ENCODE peak calls at places on chromosomes 3 and 15, in nine cellular contexts. Q is GM23248, N is Caco-2, M is body of pancreas, L is neuronal stem cell, V is PC-3, B is testis, P is SJSA1, R is mesenchymal stem cell. Z is an unnamed sample. For H3K36me3 and H3K27me3, the result is how much of the 10 kb centered on the place peaks cover.

GRCh38 chr3:120302361-120302760 is 17.3 kb upstream of the GPR156 start:
- DNase-seq in Q (peak), P (no peak), B (no peak), R (no peak), L (no peak), N (no peak), V (no peak), M (no peak), Z (no peak)

GRCh38 chr3:188187055-188187454 is 33.1 kb downstream of the LPP start:
- DNase-seq in L (no peak), Q (no peak), N (no peak), P (no peak), M (peak), B (no peak), R (no peak), V (peak), Z (no peak)

GRCh38 chr15:101252836-101253235 is 988 bp upstream of the CHSY1 start:
- DNase-seq in P (no peak), L (no peak), Q (peak), M (no peak), N (no peak), B (no peak), R (no peak), V (peak), Z (no peak)

GRCh38 chr3:51514210-51514609 is 14.4 kb upstream of the DCAF1 start:
- DNase-seq in P (no peak), M (no peak), Q (no peak), R (no peak), V (no peak), B (no peak), N (no peak), L (no peak), Z (no peak)

GRCh38 chr15:100001405-100001804 is 268.2 kb upstream of the LYSMD4 start:
- DNase-seq in V (no peak), N (no peak), M (no peak), R (no peak), B (no peak), Q (no peak), L (no peak), P (no peak), Z (no peak)

GRCh38 chr3:187293977-187294376 is 2.4 kb upstream of the MASP1 start:
- DNase-seq in V (no peak), R (no peak), M (no peak), B (no peak), P (no peak), Q (peak), L (no peak), N (no peak), Z (no peak)

GRCh38 chr3:183812746-183813445 is 12.5 kb downstream of the MAP6D1 start:
- DNase-seq in B (no peak), V (no peak), R (no peak), Q (no peak), N (no peak), L (no peak), M (no peak), P (no peak), Z (no peak)

GRCh38 chr15:72229947-72230196 is 1.1 kb downstream of the PKM start:
- DNase-seq in V (no peak), P (no peak), Q (no peak), L (no peak), B (no peak), N (no peak), M (no peak), R (no peak), Z (no peak)

GRCh38 chr15:65196637-65197336 is 11.6 kb upstream of the CLPX start:
- DNase-seq in L (no peak), N (no peak), Q (no peak), R (no peak), P (no peak), V (no peak), B (no peak), M (no peak), Z (no peak)

GRCh38 chr15:85692873-85693272 is 101.9 kb downstream of the KLHL25 start:
- DNase-seq in V (no peak), N (no peak), P (no peak), L (no peak), R (no peak), B (no peak), Q (no peak), M (no peak), Z (no peak)

GRCh38 chr3:99502871-99503270 is 135.5 kb upstream of the COL8A1 start:
- DNase-seq in V (peak), P (no peak), L (no peak), B (no peak), R (no peak), Q (peak), M (no peak), N (no peak), Z (no peak)

GRCh38 chr15:92803852-92804609 is 96.1 kb upstream of the CHD2 start:
- DNase-seq in L (no peak), P (peak), B (peak), M (peak), V (peak), N (peak), Q (peak), R (peak), Z (no peak)

GRCh38 chr15:69973102-69973714 is 124.5 kb downstream of the TLE3 start:
- DNase-seq in Q (peak), N (no peak), L (no peak), M (peak), V (peak), B (no peak), P (peak), R (peak), Z (no peak)

GRCh38 chr15:99090011-99090699 is 14.7 kb upstream of the SYNM start:
- DNase-seq in Q (no peak), V (no peak), B (no peak), L (no peak), R (no peak), P (no peak), N (no peak), M (no peak), Z (no peak)

GRCh38 chr3:151918253-151919029 is 45.0 kb downstream of the SUCNR1 start:
- DNase-seq in Q (peak), R (peak), L (no peak), V (peak), P (peak), M (no peak), B (no peak), N (no peak), Z (peak)

GRCh38 chr15:100885116-100885515 is 5.5 kb downstream of the ALDH1A3 start:
- DNase-seq in V (no peak), Q (no peak), N (no peak), L (no peak), M (no peak), R (no peak), P (no peak), B (no peak), Z (no peak)

GRCh38 chr3:138845071-138845685 is 10.4 kb upstream of the PIK3CB start:
- DNase-seq in B (no peak), N (no peak), R (no peak), M (no peak), Q (no peak), P (no peak), V (no peak), L (no peak), Z (peak)

GRCh38 chr15:66293419-66294156 is at the start of gene DIS3L:
- DNase-seq in M (peak), P (peak), B (peak), Q (peak), V (peak), N (peak), R (peak), L (peak), Z (peak)

GRCh38 chr3:129606522-129607390 is at the start of gene PLXND1:
- DNase-seq in N (peak), Q (peak), B (peak), M (peak), V (peak), R (peak), L (no peak), P (peak), Z (peak)

GRCh38 chr3:69082805-69083204 is 1.9 kb upstream of the ARL6IP5 start:
- DNase-seq in B (peak), M (peak), Q (peak), R (peak), V (no peak), L (no peak), P (peak), N (no peak), Z (no peak)

GRCh38 chr15:34890424-34890823 is 79.1 kb downstream of the AQR start:
- DNase-seq in P (peak), M (no peak), L (no peak), N (no peak), B (no peak), V (no peak), R (no peak), Q (peak), Z (no peak)

GRCh38 chr15:34889486-34889885 is 80.1 kb downstream of the AQR start:
- DNase-seq in L (no peak), N (no peak), V (no peak), R (peak), M (no peak), B (no peak), P (peak), Q (peak), Z (no peak)

GRCh38 chr15:34896183-34896582 is 73.4 kb downstream of the AQR start:
- DNase-seq in B (no peak), M (no peak), Q (no peak), N (no peak), P (no peak), R (no peak), L (no peak), V (no peak), Z (no peak)

GRCh38 chr15:34893967-34894366 is 75.6 kb downstream of the AQR start:
- DNase-seq in B (no peak), Q (no peak), V (no peak), L (no peak), P (no peak), R (no peak), N (no peak), M (no peak), Z (no peak)

GRCh38 chr15:34892963-34893591 is 76.5 kb downstream of the AQR start:
- DNase-seq in V (no peak), R (no peak), Q (no peak), P (no peak), B (no peak), M (no peak), L (no peak), N (no peak), Z (no peak)
- H3K36me3 ChIP-seq in V (half or more), R (half or more), Q (half or more), P (half or more), B (under half), M (under half), L (under half), N (under half), Z (under half)

DNA sequence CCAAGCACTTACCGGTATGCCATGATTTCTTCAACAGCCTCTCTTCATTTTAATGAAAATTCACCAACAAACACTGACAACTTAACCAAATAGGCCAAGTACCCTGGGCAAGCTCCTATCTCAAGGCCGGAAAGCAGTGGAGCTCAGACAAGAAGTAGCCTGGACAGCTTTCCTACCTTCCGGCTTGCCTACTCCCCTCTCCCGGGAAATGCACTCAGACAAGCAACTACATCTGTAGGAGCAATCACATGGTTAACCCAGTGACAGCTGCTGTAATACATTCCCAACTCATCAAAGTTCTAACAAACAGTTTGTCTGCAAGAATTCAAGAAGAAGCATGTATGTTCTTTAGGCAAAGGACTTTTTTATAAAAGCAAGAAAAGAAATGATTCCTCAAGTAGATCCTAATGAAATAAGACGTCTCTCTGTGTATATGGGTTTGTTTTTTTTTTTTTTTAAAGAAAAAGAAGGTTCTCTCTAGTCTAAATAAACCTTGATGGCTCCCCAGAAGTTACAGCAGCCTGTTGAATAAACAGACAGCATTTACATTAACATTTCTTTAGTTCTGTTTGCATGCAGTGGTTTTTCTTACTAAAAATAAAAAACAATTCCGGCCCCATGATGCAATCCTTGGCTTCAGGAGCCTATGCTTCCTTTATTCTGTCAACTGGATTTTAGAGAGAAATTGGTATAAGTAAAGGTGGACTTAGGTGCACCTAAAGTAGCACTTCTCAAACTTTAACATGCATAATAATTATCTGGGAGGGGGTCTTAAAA is 278.7 kb downstream of the NEK10 start:
- DNase-seq in L (no peak), P (peak), Q (peak), V (no peak), M (no peak), B (no peak), N (no peak), R (peak), Z (no peak)
- H3K27me3 ChIP-seq in L (under half), P (under half), Q (under half), V (under half), M (under half), B (under half), N (under half), R (under half), Z (under half)

GRCh38 chr3:12910356-12911099 is 69.2 kb upstream of the RPL32 start:
- DNase-seq in B (no peak), N (no peak), L (no peak), V (no peak), R (no peak), P (no peak), Q (no peak), M (no peak), Z (no peak)

GRCh38 chr3:12908859-12909258 is 67.5 kb upstream of the RPL32 start:
- DNase-seq in V (no peak), B (no peak), N (no peak), P (no peak), Q (no peak), L (no peak), M (no peak), R (no peak), Z (no peak)

GRCh38 chr3:12909710-12910109 is 68.3 kb upstream of the RPL32 start:
- DNase-seq in Q (no peak), V (no peak), B (no peak), L (no peak), M (no peak), N (no peak), P (no peak), R (no peak), Z (no peak)

GRCh38 chr3:12914075-12914474 is 72.7 kb upstream of the RPL32 start:
- DNase-seq in R (no peak), N (no peak), M (no peak), B (no peak), P (no peak), Q (no peak), L (no peak), V (no peak), Z (no peak)

GRCh38 chr3:12911881-12912415 is 70.6 kb upstream of the RPL32 start:
- DNase-seq in R (no peak), V (no peak), P (no peak), L (no peak), N (no peak), M (no peak), Q (no peak), B (no peak), Z (no peak)
- H3K36me3 ChIP-seq in R (half or more), V (under half), P (under half), L (under half), N (under half), M (under half), Q (under half), B (under half), Z (under half)

DNA sequence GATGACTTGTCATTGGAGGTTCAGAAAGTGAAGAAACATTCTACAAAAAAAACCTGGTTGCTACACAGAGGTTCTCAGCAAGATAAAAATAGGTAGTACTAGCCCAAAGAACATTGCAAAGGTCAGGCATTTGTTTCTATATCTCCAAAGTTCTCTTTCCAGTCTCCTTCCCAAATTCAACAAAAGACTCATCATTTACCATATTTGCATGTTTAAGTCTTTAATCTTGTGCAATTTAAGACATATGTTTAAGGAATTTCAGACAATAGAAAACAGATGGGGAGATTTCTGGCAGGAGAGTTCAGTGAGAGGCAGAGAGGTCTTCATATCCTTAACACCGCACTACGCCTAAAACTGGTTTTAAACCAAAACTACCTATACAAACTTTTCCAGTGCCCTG is 173.8 kb upstream of the THBS1 start:
- DNase-seq in L (no peak), V (no peak), B (no peak), R (no peak), P (no peak), N (no peak), Q (peak), M (no peak), Z (no peak)
- H3K27me3 ChIP-seq in L (under half), V (under half), B (under half), R (under half), P (under half), N (under half), Q (under half), M (under half), Z (under half)

GRCh38 chr3:47743855-47744254 is 37.8 kb downstream of the SMARCC1 start:
- DNase-seq in N (no peak), P (no peak), Q (no peak), M (no peak), R (no peak), B (no peak), V (no peak), L (no peak), Z (no peak)
- H3K36me3 ChIP-seq in N (under half), P (under half), Q (under half), M (under half), R (under half), B (under half), V (under half), L (under half), Z (under half)

Z was measured in H7.